ENCODE peak calls at places on chromosome 1, in ten cellular contexts. One of them, this sample, is unnamed.

GRCh38 chr1:162284206-162284955 is 92.3 kb downstream of the SPATA46 start:
- DNase-seq in ovary: no peak
- DNase-seq in Calu3: no peak
- DNase-seq in right atrium auricular region: no peak
- DNase-seq in body of pancreas: no peak
- DNase-seq in AG10803: no peak
- DNase-seq in pancreas: no peak
- DNase-seq in epithelial cell of esophagus: no peak
- DNase-seq in A549: no peak
- DNase-seq in astrocyte of the cerebellum: no peak
- DNase-seq in this sample: no peak

GRCh38 chr1:183023601-183024351 is 556 bp downstream of the LAMC1 start:
- DNase-seq in ovary: peak
- DNase-seq in Calu3: peak
- DNase-seq in right atrium auricular region: peak
- DNase-seq in body of pancreas: peak
- DNase-seq in AG10803: peak
- DNase-seq in pancreas: peak
- DNase-seq in epithelial cell of esophagus: peak
- DNase-seq in A549: peak
- DNase-seq in astrocyte of the cerebellum: no peak
- DNase-seq in this sample: no peak

GRCh38 chr1:153968400-153968799 is 698 bp downstream of the CREB3L4 start:
- DNase-seq in ovary: peak
- DNase-seq in Calu3: no peak
- DNase-seq in right atrium auricular region: no peak
- DNase-seq in body of pancreas: no peak
- DNase-seq in AG10803: no peak
- DNase-seq in pancreas: peak
- DNase-seq in epithelial cell of esophagus: no peak
- DNase-seq in A549: no peak
- DNase-seq in astrocyte of the cerebellum: no peak
- DNase-seq in this sample: no peak

GRCh38 chr1:200438911-200439310 is 29.1 kb upstream of the ZNF281 start:
- DNase-seq in ovary: no peak
- DNase-seq in Calu3: no peak
- DNase-seq in right atrium auricular region: no peak
- DNase-seq in body of pancreas: no peak
- DNase-seq in AG10803: peak
- DNase-seq in pancreas: no peak
- DNase-seq in epithelial cell of esophagus: no peak
- DNase-seq in A549: no peak
- DNase-seq in astrocyte of the cerebellum: peak
- DNase-seq in this sample: no peak

GRCh38 chr1:229325873-229326502 is 16.9 kb downstream of the CCSAP start:
- DNase-seq in ovary: no peak
- DNase-seq in Calu3: no peak
- DNase-seq in right atrium auricular region: no peak
- DNase-seq in body of pancreas: no peak
- DNase-seq in AG10803: no peak
- DNase-seq in pancreas: no peak
- DNase-seq in epithelial cell of esophagus: no peak
- DNase-seq in A549: no peak
- DNase-seq in astrocyte of the cerebellum: no peak
- DNase-seq in this sample: no peak

GRCh38 chr1:42014823-42015222 is 96.1 kb upstream of the HIVEP3 start:
- DNase-seq in ovary: no peak
- DNase-seq in Calu3: no peak
- DNase-seq in right atrium auricular region: no peak
- DNase-seq in body of pancreas: no peak
- DNase-seq in AG10803: no peak
- DNase-seq in pancreas: no peak
- DNase-seq in epithelial cell of esophagus: no peak
- DNase-seq in A549: no peak
- DNase-seq in astrocyte of the cerebellum: no peak
- DNase-seq in this sample: no peak

GRCh38 chr1:167860231-167860923 is 53.6 kb downstream of the ADCY10 start:
- DNase-seq in ovary: no peak
- DNase-seq in Calu3: no peak
- DNase-seq in right atrium auricular region: no peak
- DNase-seq in body of pancreas: no peak
- DNase-seq in AG10803: peak
- DNase-seq in pancreas: no peak
- DNase-seq in epithelial cell of esophagus: peak
- DNase-seq in A549: no peak
- DNase-seq in astrocyte of the cerebellum: no peak
- DNase-seq in this sample: no peak

GRCh38 chr1:29698033-29698432 is 461.7 kb downstream of the PTPRU start:
- DNase-seq in ovary: no peak
- DNase-seq in Calu3: peak
- DNase-seq in right atrium auricular region: no peak
- DNase-seq in body of pancreas: no peak
- DNase-seq in AG10803: peak
- DNase-seq in pancreas: no peak
- DNase-seq in epithelial cell of esophagus: peak
- DNase-seq in A549: peak
- DNase-seq in astrocyte of the cerebellum: no peak
- DNase-seq in this sample: no peak

GRCh38 chr1:22717038-22717758 is 6.6 kb downstream of the EPHB2 start:
- DNase-seq in ovary: no peak
- DNase-seq in Calu3: peak
- DNase-seq in right atrium auricular region: no peak
- DNase-seq in body of pancreas: peak
- DNase-seq in AG10803: no peak
- DNase-seq in pancreas: peak
- DNase-seq in epithelial cell of esophagus: no peak
- DNase-seq in A549: no peak
- DNase-seq in astrocyte of the cerebellum: no peak
- DNase-seq in this sample: no peak

GRCh38 chr1:13510499-13510898 is 3.3 kb downstream of the LRRC38 start:
- DNase-seq in ovary: no peak
- DNase-seq in Calu3: no peak
- DNase-seq in right atrium auricular region: no peak
- DNase-seq in body of pancreas: no peak
- DNase-seq in AG10803: no peak
- DNase-seq in pancreas: no peak
- DNase-seq in epithelial cell of esophagus: no peak
- DNase-seq in A549: no peak
- DNase-seq in astrocyte of the cerebellum: no peak
- DNase-seq in this sample: no peak

GRCh38 chr1:115828101-115829022 is 12.6 kb downstream of the NHLH2 start:
- DNase-seq in ovary: peak
- DNase-seq in Calu3: no peak
- DNase-seq in right atrium auricular region: no peak
- DNase-seq in body of pancreas: peak
- DNase-seq in AG10803: no peak
- DNase-seq in pancreas: peak
- DNase-seq in epithelial cell of esophagus: no peak
- DNase-seq in A549: no peak
- DNase-seq in astrocyte of the cerebellum: no peak
- DNase-seq in this sample: no peak

GRCh38 chr1:115829947-115830346 is 11.0 kb downstream of the NHLH2 start:
- DNase-seq in ovary: no peak
- DNase-seq in Calu3: no peak
- DNase-seq in right atrium auricular region: no peak
- DNase-seq in body of pancreas: no peak
- DNase-seq in AG10803: no peak
- DNase-seq in pancreas: no peak
- DNase-seq in epithelial cell of esophagus: no peak
- DNase-seq in A549: no peak
- DNase-seq in astrocyte of the cerebellum: no peak
- DNase-seq in this sample: no peak

GRCh38 chr1:115827452-115827851 is 13.5 kb downstream of the NHLH2 start:
- DNase-seq in ovary: no peak
- DNase-seq in Calu3: no peak
- DNase-seq in right atrium auricular region: no peak
- DNase-seq in body of pancreas: no peak
- DNase-seq in AG10803: no peak
- DNase-seq in pancreas: no peak
- DNase-seq in epithelial cell of esophagus: no peak
- DNase-seq in A549: no peak
- DNase-seq in astrocyte of the cerebellum: no peak
- DNase-seq in this sample: no peak

GRCh38 chr1:115829023-115829674 is 11.8 kb downstream of the NHLH2 start:
- DNase-seq in ovary: peak
- DNase-seq in Calu3: no peak
- DNase-seq in right atrium auricular region: peak
- DNase-seq in body of pancreas: no peak
- DNase-seq in AG10803: peak
- DNase-seq in pancreas: no peak
- DNase-seq in epithelial cell of esophagus: peak
- DNase-seq in A549: peak
- DNase-seq in astrocyte of the cerebellum: peak
- DNase-seq in this sample: peak

GRCh38 chr1:115826642-115827041 is 14.3 kb downstream of the NHLH2 start:
- DNase-seq in ovary: no peak
- DNase-seq in Calu3: no peak
- DNase-seq in right atrium auricular region: no peak
- DNase-seq in body of pancreas: no peak
- DNase-seq in AG10803: no peak
- DNase-seq in pancreas: no peak
- DNase-seq in epithelial cell of esophagus: no peak
- DNase-seq in A549: no peak
- DNase-seq in astrocyte of the cerebellum: no peak
- DNase-seq in this sample: no peak
- TF ChIP-seq CTCF in ovary: no peak
- TF ChIP-seq CTCF in Calu3: no peak
- TF ChIP-seq CTCF in right atrium auricular region: no peak
- TF ChIP-seq CTCF in body of pancreas: no peak
- TF ChIP-seq CTCF in AG10803: no peak
- TF ChIP-seq CTCF in pancreas: no peak
- TF ChIP-seq CTCF in epithelial cell of esophagus: no peak
- TF ChIP-seq CTCF in A549: no peak
- TF ChIP-seq CTCF in astrocyte of the cerebellum: no peak
- TF ChIP-seq CTCF in this sample: no peak

DNA sequence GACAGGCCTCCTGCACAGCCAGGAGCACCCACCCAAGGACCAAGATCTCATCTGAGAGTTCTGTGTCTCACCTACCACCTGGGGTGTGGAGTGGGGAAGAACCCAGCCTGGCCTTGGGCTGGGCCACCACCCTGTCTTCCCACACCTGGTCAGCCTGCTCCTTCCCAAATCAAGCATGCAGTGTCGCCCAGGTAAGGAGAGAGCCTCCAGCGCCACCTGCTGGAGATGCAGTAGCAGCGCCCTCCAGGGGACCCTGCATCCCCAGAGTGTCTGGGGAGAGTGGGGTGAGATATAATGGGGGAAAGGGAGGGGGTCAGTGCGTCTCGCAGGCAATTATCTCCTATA is 32.3 kb downstream of the KIAA2013 start:
- DNase-seq in ovary: peak
- DNase-seq in Calu3: peak
- DNase-seq in right atrium auricular region: no peak
- DNase-seq in body of pancreas: peak
- DNase-seq in AG10803: peak
- DNase-seq in pancreas: peak
- DNase-seq in epithelial cell of esophagus: peak
- DNase-seq in A549: peak
- DNase-seq in astrocyte of the cerebellum: no peak
- DNase-seq in this sample: no peak
- TF ChIP-seq CTCF in ovary: peak
- TF ChIP-seq CTCF in Calu3: peak
- TF ChIP-seq CTCF in right atrium auricular region: peak
- TF ChIP-seq CTCF in body of pancreas: peak
- TF ChIP-seq CTCF in AG10803: peak
- TF ChIP-seq CTCF in pancreas: peak
- TF ChIP-seq CTCF in epithelial cell of esophagus: peak
- TF ChIP-seq CTCF in A549: peak
- TF ChIP-seq CTCF in astrocyte of the cerebellum: peak
- TF ChIP-seq CTCF in this sample: peak

GRCh38 chr1:113452921-113453770 is 62.8 kb downstream of the MAGI3 start:
- DNase-seq in ovary: no peak
- DNase-seq in Calu3: no peak
- DNase-seq in right atrium auricular region: no peak
- DNase-seq in body of pancreas: peak
- DNase-seq in AG10803: peak
- DNase-seq in pancreas: no peak
- DNase-seq in epithelial cell of esophagus: peak
- DNase-seq in A549: peak
- DNase-seq in astrocyte of the cerebellum: peak
- DNase-seq in this sample: peak

GRCh38 chr1:113455374-113455773 is 65.1 kb downstream of the MAGI3 start:
- DNase-seq in ovary: no peak
- DNase-seq in Calu3: no peak
- DNase-seq in right atrium auricular region: no peak
- DNase-seq in body of pancreas: no peak
- DNase-seq in AG10803: no peak
- DNase-seq in pancreas: no peak
- DNase-seq in epithelial cell of esophagus: no peak
- DNase-seq in A549: no peak
- DNase-seq in astrocyte of the cerebellum: no peak
- DNase-seq in this sample: no peak

GRCh38 chr1:113456967-113457366 is 66.7 kb downstream of the MAGI3 start:
- DNase-seq in ovary: peak
- DNase-seq in Calu3: peak
- DNase-seq in right atrium auricular region: no peak
- DNase-seq in body of pancreas: peak
- DNase-seq in AG10803: peak
- DNase-seq in pancreas: no peak
- DNase-seq in epithelial cell of esophagus: peak
- DNase-seq in A549: peak
- DNase-seq in astrocyte of the cerebellum: peak
- DNase-seq in this sample: peak

GRCh38 chr1:113453771-113454083 is 63.4 kb downstream of the MAGI3 start:
- DNase-seq in ovary: no peak
- DNase-seq in Calu3: no peak
- DNase-seq in right atrium auricular region: no peak
- DNase-seq in body of pancreas: no peak
- DNase-seq in AG10803: no peak
- DNase-seq in pancreas: no peak
- DNase-seq in epithelial cell of esophagus: no peak
- DNase-seq in A549: no peak
- DNase-seq in astrocyte of the cerebellum: no peak
- DNase-seq in this sample: no peak

DNA sequence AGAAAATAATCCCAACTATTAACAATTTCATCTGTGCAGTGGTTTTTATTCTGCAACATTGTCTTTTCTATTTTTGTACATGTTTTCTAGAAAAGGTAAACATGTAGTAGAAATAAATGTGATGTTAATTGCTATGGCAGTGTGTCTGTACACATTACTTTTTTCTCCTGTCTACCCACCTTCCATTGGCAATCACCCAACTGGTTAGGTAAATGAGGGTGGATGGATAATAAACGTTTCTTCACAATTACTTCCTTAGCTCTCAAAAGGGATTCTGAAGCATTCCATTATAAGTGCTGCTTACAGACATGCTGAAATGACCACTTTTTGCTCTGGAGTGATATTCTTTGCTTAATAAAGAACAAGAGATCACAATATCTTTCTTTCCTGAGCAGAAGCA is 61.4 kb downstream of the MAGI3 start:
- DNase-seq in ovary: no peak
- DNase-seq in Calu3: no peak
- DNase-seq in right atrium auricular region: no peak
- DNase-seq in body of pancreas: no peak
- DNase-seq in AG10803: no peak
- DNase-seq in pancreas: no peak
- DNase-seq in epithelial cell of esophagus: no peak
- DNase-seq in A549: no peak
- DNase-seq in astrocyte of the cerebellum: no peak
- DNase-seq in this sample: no peak
- TF ChIP-seq CTCF in ovary: no peak
- TF ChIP-seq CTCF in Calu3: no peak
- TF ChIP-seq CTCF in right atrium auricular region: no peak
- TF ChIP-seq CTCF in body of pancreas: no peak
- TF ChIP-seq CTCF in AG10803: no peak
- TF ChIP-seq CTCF in pancreas: no peak
- TF ChIP-seq CTCF in epithelial cell of esophagus: no peak
- TF ChIP-seq CTCF in A549: no peak
- TF ChIP-seq CTCF in astrocyte of the cerebellum: no peak
- TF ChIP-seq CTCF in this sample: no peak

GRCh38 chr1:232744847-232745246 is 60.4 kb upstream of the MAP10 start:
- DNase-seq in ovary: no peak
- DNase-seq in Calu3: no peak
- DNase-seq in right atrium auricular region: no peak
- DNase-seq in body of pancreas: no peak
- DNase-seq in AG10803: no peak
- DNase-seq in pancreas: no peak
- DNase-seq in epithelial cell of esophagus: no peak
- DNase-seq in A549: no peak
- DNase-seq in astrocyte of the cerebellum: no peak
- DNase-seq in this sample: no peak
- TF ChIP-seq CTCF in ovary: no peak
- TF ChIP-seq CTCF in Calu3: no peak
- TF ChIP-seq CTCF in right atrium auricular region: no peak
- TF ChIP-seq CTCF in body of pancreas: no peak
- TF ChIP-seq CTCF in AG10803: no peak
- TF ChIP-seq CTCF in pancreas: no peak
- TF ChIP-seq CTCF in epithelial cell of esophagus: no peak
- TF ChIP-seq CTCF in A549: no peak
- TF ChIP-seq CTCF in astrocyte of the cerebellum: no peak
- TF ChIP-seq CTCF in this sample: no peak

This sample was measured in AG09319.